ENCODE peak calls at places on chromosomes 6 and 20, in four cellular contexts. One of them, this sample, is unnamed.

GRCh38 chr6:134303903-134304302 is 14.0 kb downstream of the SGK1 start:
- DNase-seq in H1: no peak
- DNase-seq in neuronal stem cell: no peak
- DNase-seq in IMR-90: peak; percentile 48
- DNase-seq in this sample: no peak

GRCh38 chr6:108589244-108589730 is 28.6 kb downstream of the FOXO3 start:
- DNase-seq in neuronal stem cell: peak; percentile 62
- DNase-seq in IMR-90: peak; percentile 63
- DNase-seq in H1: peak; percentile 77
- DNase-seq in this sample: peak; percentile 95

GRCh38 chr6:119713903-119714302 is 364.3 kb upstream of the MAN1A1 start:
- DNase-seq in IMR-90: no peak
- DNase-seq in neuronal stem cell: no peak
- DNase-seq in H1: no peak
- DNase-seq in this sample: no peak

GRCh38 chr6:168789699-168790098 is 348.7 kb downstream of the SMOC2 start:
- DNase-seq in IMR-90: no peak
- DNase-seq in neuronal stem cell: no peak
- DNase-seq in H1: no peak
- DNase-seq in this sample: no peak

GRCh38 chr6:11197175-11197535 is 35.3 kb downstream of the NEDD9 start:
- DNase-seq in H1: no peak
- DNase-seq in IMR-90: peak; percentile 88
- DNase-seq in neuronal stem cell: peak; percentile 37
- DNase-seq in this sample: no peak

GRCh38 chr20:3238616-3239025 is 369 bp downstream of the SLC4A11 start:
- DNase-seq in H1: no peak
- DNase-seq in IMR-90: no peak
- DNase-seq in neuronal stem cell: peak; percentile 26
- DNase-seq in this sample: no peak

GRCh38 chr20:1876217-1876921 is 18.8 kb upstream of the SIRPA start:
- DNase-seq in neuronal stem cell: no peak
- DNase-seq in H1: no peak
- DNase-seq in IMR-90: no peak
- DNase-seq in this sample: no peak

GRCh38 chr6:118500130-118501015 is 47.7 kb upstream of the PLN start:
- DNase-seq in IMR-90: no peak
- DNase-seq in neuronal stem cell: no peak
- DNase-seq in H1: no peak
- DNase-seq in this sample: peak; percentile 79

GRCh38 chr20:36873498-36874189 is 2.3 kb upstream of the TLDC2 start:
- DNase-seq in H1: no peak
- DNase-seq in IMR-90: no peak
- DNase-seq in neuronal stem cell: no peak
- DNase-seq in this sample: no peak

GRCh38 chr20:61048292-61048691 is 203.8 kb upstream of the CDH4 start:
- DNase-seq in IMR-90: no peak
- DNase-seq in neuronal stem cell: no peak
- DNase-seq in H1: no peak
- DNase-seq in this sample: no peak

GRCh38 chr20:16028923-16029322 is 544.3 kb downstream of the KIF16B start:
- DNase-seq in IMR-90: no peak
- DNase-seq in H1: no peak
- DNase-seq in neuronal stem cell: no peak
- DNase-seq in this sample: no peak

GRCh38 chr6:96001891-96002575 is 13.7 kb upstream of the FUT9 start:
- DNase-seq in IMR-90: no peak
- DNase-seq in neuronal stem cell: no peak
- DNase-seq in H1: no peak
- DNase-seq in this sample: no peak

GRCh38 chr6:10425973-10426780 is 11.3 kb upstream of the TFAP2A start:
- DNase-seq in IMR-90: no peak
- DNase-seq in H1: no peak
- DNase-seq in neuronal stem cell: no peak
- DNase-seq in this sample: peak; percentile 84

GRCh38 chr6:135451617-135452190 is 45.8 kb downstream of the AHI1 start:
- DNase-seq in neuronal stem cell: peak; percentile 15
- DNase-seq in H1: no peak
- DNase-seq in IMR-90: peak; percentile 43
- DNase-seq in this sample: peak; percentile 37

GRCh38 chr6:73585566-73586415 is 65.0 kb upstream of the EEF1A1 start:
- DNase-seq in IMR-90: peak; percentile 85
- DNase-seq in neuronal stem cell: no peak
- DNase-seq in H1: no peak
- DNase-seq in this sample: peak; percentile 87

GRCh38 chr20:36836591-36837329 is 39.2 kb upstream of the TLDC2 start:
- DNase-seq in H1: peak; percentile 65
- DNase-seq in neuronal stem cell: no peak
- DNase-seq in IMR-90: peak; percentile 57
- DNase-seq in this sample: peak; percentile 94

GRCh38 chr6:37141291-37142046 is 28.5 kb upstream of the PIM1 start:
- DNase-seq in IMR-90: peak; percentile 81
- DNase-seq in H1: peak; percentile 89
- DNase-seq in neuronal stem cell: peak; percentile 75
- DNase-seq in this sample: peak; percentile 96

GRCh38 chr20:7770578-7770977 is 169.7 kb downstream of the HAO1 start:
- DNase-seq in IMR-90: no peak
- DNase-seq in neuronal stem cell: no peak
- DNase-seq in H1: no peak
- DNase-seq in this sample: no peak

GRCh38 chr20:23207826-23208555 is 121.9 kb upstream of the CD93 start:
- DNase-seq in neuronal stem cell: no peak
- DNase-seq in H1: no peak
- DNase-seq in IMR-90: no peak
- DNase-seq in this sample: no peak
- H2AK5ac ChIP-seq in neuronal stem cell: no peak overlapping the region
- H2AK5ac ChIP-seq in H1: no peak overlapping the region
- H2AK5ac ChIP-seq in IMR-90: no peak overlapping the region
- H2AK5ac ChIP-seq in this sample: no peak overlapping the region

GRCh38 chr6:99612551-99613397 is 6.1 kb downstream of the PRDM13 start:
- DNase-seq in IMR-90: no peak
- DNase-seq in neuronal stem cell: no peak
- DNase-seq in H1: no peak
- DNase-seq in this sample: peak; percentile 59
- H3K4me3 ChIP-seq in IMR-90: peak overlapping the region; percentile 12
- H3K4me3 ChIP-seq in neuronal stem cell: peak overlapping the region; percentile 71
- H3K4me3 ChIP-seq in H1: peak overlapping the region; percentile 59
- H3K4me3 ChIP-seq in this sample: no peak overlapping the region

GRCh38 chr20:50367104-50367674 is 143.0 kb upstream of the PTPN1 start:
- DNase-seq in neuronal stem cell: no peak
- DNase-seq in IMR-90: no peak
- DNase-seq in H1: no peak
- DNase-seq in this sample: no peak
- H3K27ac ChIP-seq in neuronal stem cell: no peak overlapping the region
- H3K27ac ChIP-seq in IMR-90: no peak overlapping the region
- H3K27ac ChIP-seq in H1: no peak overlapping the region
- H3K27ac ChIP-seq in this sample: no peak overlapping the region

DNA sequence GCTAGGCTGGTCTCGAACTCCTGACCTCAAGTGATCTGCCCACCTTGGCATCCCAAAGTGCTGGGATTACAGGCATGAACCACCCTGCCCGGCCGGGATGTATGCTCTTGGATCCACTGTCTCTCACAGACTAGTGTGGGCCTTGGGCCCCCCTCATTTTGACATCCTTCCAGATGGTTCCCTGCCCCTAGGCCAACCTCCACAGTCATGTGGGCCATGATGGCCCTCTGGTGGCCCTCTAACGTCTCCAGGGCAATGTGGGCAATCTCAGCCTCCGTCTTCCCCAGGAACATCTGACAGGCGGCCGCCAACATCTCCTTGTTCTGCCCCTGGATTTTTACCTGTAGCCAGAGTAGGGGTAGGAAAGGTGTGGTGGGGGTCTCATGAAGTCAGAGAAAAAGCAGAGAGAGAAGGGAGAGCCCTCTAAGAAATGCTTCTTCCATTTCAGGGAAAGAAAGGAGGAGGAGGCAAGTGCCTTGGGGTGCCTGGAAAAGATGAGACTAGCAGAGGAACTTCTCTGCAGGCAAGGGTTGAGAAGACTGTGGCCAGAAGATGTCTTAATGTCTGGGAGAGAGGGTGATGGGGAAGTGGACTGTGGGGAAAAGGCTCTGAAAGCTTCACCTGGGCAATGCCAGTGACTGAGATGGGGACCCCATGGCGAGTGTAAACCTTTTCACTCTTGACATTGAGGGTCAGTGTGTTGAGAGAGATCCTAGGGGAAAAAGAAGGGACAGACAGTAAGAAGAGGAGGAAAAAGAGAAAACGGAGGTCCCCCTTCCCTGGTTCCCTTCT is 1.3 kb downstream of the FLOT1 start:
- DNase-seq in H1: no peak
- DNase-seq in neuronal stem cell: no peak
- DNase-seq in IMR-90: peak; percentile 45
- DNase-seq in this sample: no peak
- H2AK5ac ChIP-seq in H1: no peak overlapping the region
- H2AK5ac ChIP-seq in neuronal stem cell: no peak overlapping the region
- H2AK5ac ChIP-seq in IMR-90: peak overlapping the region; percentile 98
- H2AK5ac ChIP-seq in this sample: peak overlapping the region; percentile 77

GRCh38 chr6:158839796-158840195 is 20.6 kb upstream of the EZR start:
- DNase-seq in H1: no peak
- DNase-seq in IMR-90: no peak
- DNase-seq in neuronal stem cell: no peak
- DNase-seq in this sample: peak; percentile 45

GRCh38 chr6:158834675-158835385 is 15.7 kb upstream of the EZR start:
- DNase-seq in neuronal stem cell: no peak
- DNase-seq in H1: no peak
- DNase-seq in IMR-90: no peak
- DNase-seq in this sample: no peak

GRCh38 chr6:158836625-158837311 is 17.6 kb upstream of the EZR start:
- DNase-seq in neuronal stem cell: no peak
- DNase-seq in IMR-90: no peak
- DNase-seq in H1: no peak
- DNase-seq in this sample: no peak

GRCh38 chr6:158837684-158838625 is 18.8 kb upstream of the EZR start:
- DNase-seq in H1: no peak
- DNase-seq in neuronal stem cell: no peak
- DNase-seq in IMR-90: peak; percentile 43
- DNase-seq in this sample: peak; percentile 40

GRCh38 chr6:158835616-158836221 is 16.6 kb upstream of the EZR start:
- DNase-seq in H1: no peak
- DNase-seq in neuronal stem cell: no peak
- DNase-seq in IMR-90: peak; percentile 30
- DNase-seq in this sample: peak; percentile 57
- H3K4me3 ChIP-seq in H1: no peak overlapping the region
- H3K4me3 ChIP-seq in neuronal stem cell: no peak overlapping the region
- H3K4me3 ChIP-seq in IMR-90: no peak overlapping the region
- H3K4me3 ChIP-seq in this sample: no peak overlapping the region

GRCh38 chr6:26019261-26019845 is 56.8 kb downstream of the TRIM38 start:
- DNase-seq in H1: no peak
- DNase-seq in neuronal stem cell: no peak
- DNase-seq in IMR-90: no peak
- DNase-seq in this sample: no peak
- H3K27ac ChIP-seq in H1: no peak overlapping the region
- H3K27ac ChIP-seq in neuronal stem cell: peak overlapping the region; percentile 24
- H3K27ac ChIP-seq in IMR-90: no peak overlapping the region
- H3K27ac ChIP-seq in this sample: no peak overlapping the region

DNA sequence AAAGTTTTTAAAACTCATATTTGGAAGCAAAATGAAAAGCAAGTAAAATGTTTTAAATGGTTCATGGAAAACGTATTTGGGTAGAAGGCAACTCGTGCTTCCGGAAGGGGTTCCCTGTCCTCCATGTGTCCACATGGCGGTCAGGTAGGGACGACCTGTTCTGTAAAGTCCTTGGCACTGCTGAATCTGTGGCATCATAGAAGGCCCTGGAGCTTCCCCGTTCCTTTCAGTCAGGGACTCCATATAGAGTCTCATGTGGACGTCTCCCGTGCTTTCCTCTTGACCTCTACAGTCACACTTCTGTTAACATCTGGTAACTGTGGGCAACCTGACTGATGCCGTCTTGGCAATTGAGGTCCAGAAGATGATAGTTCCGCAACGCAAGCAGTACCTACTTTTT is 11.4 kb downstream of the DYNLT1 start:
- DNase-seq in IMR-90: no peak
- DNase-seq in neuronal stem cell: no peak
- DNase-seq in H1: no peak
- DNase-seq in this sample: no peak
- H2AK5ac ChIP-seq in IMR-90: peak overlapping the region; percentile 48
- H2AK5ac ChIP-seq in neuronal stem cell: no peak overlapping the region
- H2AK5ac ChIP-seq in H1: no peak overlapping the region
- H2AK5ac ChIP-seq in this sample: no peak overlapping the region

GRCh38 chr20:57877995-57878394 is 168.2 kb upstream of the PMEPA1 start:
- DNase-seq in IMR-90: no peak
- DNase-seq in neuronal stem cell: no peak
- DNase-seq in H1: no peak
- DNase-seq in this sample: no peak

GRCh38 chr20:57878803-57879424 is 169.1 kb upstream of the PMEPA1 start:
- DNase-seq in H1: no peak
- DNase-seq in IMR-90: no peak
- DNase-seq in neuronal stem cell: no peak
- DNase-seq in this sample: no peak

GRCh38 chr20:57881466-57882405 is 171.9 kb upstream of the PMEPA1 start:
- DNase-seq in IMR-90: no peak
- DNase-seq in neuronal stem cell: no peak
- DNase-seq in H1: no peak
- DNase-seq in this sample: no peak

GRCh38 chr20:57880155-57880648 is 170.4 kb upstream of the PMEPA1 start:
- DNase-seq in IMR-90: no peak
- DNase-seq in neuronal stem cell: no peak
- DNase-seq in H1: no peak
- DNase-seq in this sample: no peak

GRCh38 chr20:57879437-57880115 is 169.8 kb upstream of the PMEPA1 start:
- DNase-seq in neuronal stem cell: no peak
- DNase-seq in IMR-90: no peak
- DNase-seq in H1: no peak
- DNase-seq in this sample: no peak
- H3K4me3 ChIP-seq in neuronal stem cell: no peak overlapping the region
- H3K4me3 ChIP-seq in IMR-90: no peak overlapping the region
- H3K4me3 ChIP-seq in H1: no peak overlapping the region
- H3K4me3 ChIP-seq in this sample: no peak overlapping the region